ENCODE peak calls at places on chromosomes 5 and 9, in five cellular contexts. K is sigmoid colon, C is GM18507, Z is mucosa of gallbladder, O is hippocampal formation. X is an unnamed sample.

GRCh38 chr9:136268318-136268717 is 22.7 kb upstream of the QSOX2 start:
- DNase-seq in K (no peak), C (no peak), Z (no peak), O (no peak), X (no peak)

GRCh38 chr9:125521462-125522327 is 185.3 kb downstream of the MAPKAP1 start:
- DNase-seq in K (no peak), C (no peak), Z (no peak), O (no peak), X (no peak)

GRCh38 chr5:154868702-154869101 is 10.3 kb downstream of the CNOT8 start:
- DNase-seq in K (no peak), C (no peak), Z (no peak), O (no peak), X (no peak)

GRCh38 chr9:5442400-5443011 is 4.8 kb upstream of the PLGRKT start:
- DNase-seq in K (no peak), C (no peak), Z (peak; percentile 50), O (peak; percentile 67), X (no peak)

GRCh38 chr9:93205045-93205768 is 21.3 kb downstream of the WNK2 start:
- DNase-seq in K (peak; percentile 89), C (no peak), Z (no peak), O (peak; percentile 22), X (no peak)

GRCh38 chr5:160380041-160380440 is 9.6 kb upstream of the C1QTNF2 start:
- DNase-seq in K (no peak), C (no peak), Z (no peak), O (no peak), X (no peak)

GRCh38 chr9:117473293-117473692 is 58.4 kb upstream of the ASTN2 start:
- DNase-seq in K (no peak), C (no peak), Z (no peak), O (no peak), X (no peak)

GRCh38 chr5:72878854-72879253 is 62.4 kb downstream of the TNPO1 start:
- DNase-seq in K (no peak), C (no peak), Z (no peak), O (no peak), X (no peak)

GRCh38 chr5:139181835-139182452 is 16.2 kb downstream of the SIL1 start:
- DNase-seq in K (peak; percentile 65), C (no peak), Z (no peak), O (no peak), X (peak; percentile 63)

X was measured in breast epithelium.